ENCODE peak calls at places on chromosome 18, in ten cellular contexts. O is GM23248; A is GM13977; F is body of pancreas; L is ELR; M is activated naive CD4-positive, alpha-beta T cell treated with Interleukin-2 at 50 U/mL for 16 hours; K is HTR-8/SVneo; P is smooth muscle cell of the brain vasculature; V is NCI-H524; U is NCI-H510A. J is an unnamed sample.

GRCh38 chr18:72692086-72692485 is 147.9 kb upstream of the CBLN2 start:
- DNase-seq in L (no peak), O (no peak), A (no peak), P (no peak), U (peak; percentile 74), F (peak; percentile 50), M (no peak), K (no peak), V (no peak), J (peak; percentile 46)

GRCh38 chr18:963276-963675 is 58.6 kb downstream of the ADCYAP1 start:
- DNase-seq in U (no peak), L (no peak), K (no peak), A (no peak), F (no peak), O (no peak), P (no peak), M (no peak), V (no peak), J (no peak)

GRCh38 chr18:64002581-64002980 is 32.7 kb downstream of the SERPINB8 start:
- DNase-seq in O (no peak), L (no peak), F (no peak), V (no peak), P (no peak), K (no peak), U (no peak), A (no peak), M (no peak), J (no peak)

GRCh38 chr18:76499596-76500340 is 4.7 kb upstream of the ZNF516 start:
- DNase-seq in P (no peak), F (no peak), A (peak; percentile 62), O (no peak), K (no peak), L (no peak), U (no peak), V (no peak), M (no peak), J (no peak)

GRCh38 chr18:2588666-2589344 is 17.4 kb downstream of the NDC80 start:
- DNase-seq in O (no peak), V (no peak), M (no peak), P (no peak), A (no peak), U (no peak), L (no peak), F (no peak), K (no peak), J (no peak)

GRCh38 chr18:75208055-75208835 is 694 bp downstream of the PTGR3 start:
- DNase-seq in K (no peak), A (peak; percentile 59), F (peak; percentile 62), U (peak; percentile 50), V (no peak), O (peak; percentile 80), L (peak; percentile 67), P (no peak), M (peak; percentile 52), J (peak; percentile 75)

GRCh38 chr18:45437399-45437798 is 177.9 kb upstream of the SLC14A2 start:
- DNase-seq in V (no peak), A (no peak), O (no peak), M (no peak), P (no peak), U (no peak), F (no peak), L (no peak), K (no peak), J (no peak)

GRCh38 chr18:79532690-79533058 is 136.9 kb downstream of the NFATC1 start:
- DNase-seq in F (peak; percentile 2), O (no peak), P (no peak), M (no peak), U (no peak), L (no peak), A (no peak), K (no peak), V (peak; percentile 7), J (no peak)

GRCh38 chr18:8751692-8752091 is 46.3 kb downstream of the MTCL1 start:
- DNase-seq in M (no peak), U (no peak), O (no peak), V (no peak), A (no peak), F (no peak), K (no peak), P (no peak), L (no peak), J (no peak)

GRCh38 chr18:61765097-61765496 is 127.7 kb downstream of the RNF152 start:
- DNase-seq in F (no peak), L (peak; percentile 41), U (no peak), K (no peak), O (peak; percentile 76), A (no peak), P (no peak), M (no peak), V (no peak), J (no peak)

GRCh38 chr18:75253784-75254183 is 43.2 kb downstream of the TSHZ1 start:
- DNase-seq in F (no peak), K (no peak), L (peak; percentile 50), P (no peak), O (peak; percentile 59), V (peak; percentile 61), U (no peak), M (no peak), A (no peak), J (no peak)

GRCh38 chr18:43904209-43904837 is 627.0 kb upstream of the SYT4 start:
- DNase-seq in P (no peak), A (no peak), V (no peak), K (no peak), U (no peak), L (no peak), O (no peak), M (no peak), F (no peak), J (no peak)

GRCh38 chr18:75276813-75277628 is 66.4 kb downstream of the TSHZ1 start:
- DNase-seq in U (no peak), F (no peak), L (peak; percentile 84), P (no peak), V (no peak), O (peak; percentile 77), A (no peak), M (no peak), K (no peak), J (no peak)

GRCh38 chr18:73945130-73945792 is 202.4 kb downstream of the FBXO15 start:
- DNase-seq in V (no peak), P (no peak), M (no peak), U (no peak), F (no peak), L (peak; percentile 19), O (peak; percentile 23), A (no peak), K (no peak), J (no peak)

GRCh38 chr18:13464432-13465125 is 246.0 kb downstream of the LDLRAD4 start:
- DNase-seq in A (peak; percentile 72), F (no peak), L (no peak), K (no peak), V (no peak), P (no peak), U (no peak), M (peak; percentile 66), O (no peak), J (peak; percentile 52)

GRCh38 chr18:78994000-78994399 is 14.4 kb downstream of the SALL3 start:
- DNase-seq in F (no peak), U (no peak), A (no peak), P (no peak), O (no peak), V (no peak), M (no peak), L (no peak), K (no peak), J (no peak)

GRCh38 chr18:45667056-45667455 is 51.8 kb downstream of the SLC14A2 start:
- DNase-seq in O (no peak), F (no peak), U (no peak), V (no peak), A (peak; percentile 28), P (no peak), K (no peak), M (no peak), L (no peak), J (no peak)

J was measured in colonic mucosa.